ENCODE peak calls at places on chromosome 3, in four cellular contexts. O is esophagus muscularis mucosa, U is heart left ventricle, H is uterus. I is an unnamed sample.

GRCh38 chr3:183148056-183148455 is 14.5 kb downstream of the LAMP3 start:
- DNase-seq in O (no peak), U (no peak), H (no peak), I (no peak)

GRCh38 chr3:126867526-126868200 is 115.3 kb upstream of the PLXNA1 start:
- DNase-seq in O (no peak), U (no peak), H (no peak), I (no peak)

GRCh38 chr3:117248149-117248548 is 538.6 kb downstream of the TUSC7 start:
- DNase-seq in O (no peak), U (no peak), H (no peak), I (no peak)

GRCh38 chr3:146164951-146165350 is 4.0 kb upstream of the PLOD2 start:
- DNase-seq in O (no peak), U (no peak), H (no peak), I (no peak)

GRCh38 chr3:54951405-54951804 is 23.5 kb upstream of the LRTM1 start:
- DNase-seq in O (no peak), U (peak; percentile 76), H (peak; percentile 75), I (peak; percentile 94)

GRCh38 chr3:71031914-71032521 is 551.5 kb downstream of the FOXP1 start:
- DNase-seq in O (peak; percentile 89), U (no peak), H (no peak), I (peak; percentile 48)

GRCh38 chr3:163779396-163780344 is 1298.6 kb downstream of the SI start:
- DNase-seq in O (no peak), U (no peak), H (no peak), I (no peak)

GRCh38 chr3:95615592-95616310 is 1198.6 kb upstream of the EPHA6 start:
- DNase-seq in O (no peak), U (no peak), H (no peak), I (no peak)

GRCh38 chr3:172323894-172324590 is 124.2 kb downstream of the GHSR start:
- DNase-seq in O (no peak), U (no peak), H (no peak), I (no peak)

GRCh38 chr3:161208931-161209330 is 12.2 kb upstream of the NMD3 start:
- DNase-seq in O (no peak), U (no peak), H (no peak), I (peak; percentile 60)

GRCh38 chr3:126930936-126931600 is 51.8 kb upstream of the PLXNA1 start:
- DNase-seq in O (no peak), U (no peak), H (no peak), I (no peak)

GRCh38 chr3:142597898-142598297 is 1.7 kb downstream of the PLS1 start:
- DNase-seq in O (peak; percentile 53), U (no peak), H (no peak), I (no peak)

GRCh38 chr3:132038198-132038825 is 3.5 kb upstream of the CPNE4 start:
- DNase-seq in O (no peak), U (no peak), H (no peak), I (no peak)

GRCh38 chr3:123371859-123372767 is 76.8 kb downstream of the ADCY5 start:
- DNase-seq in O (no peak), U (no peak), H (no peak), I (no peak)

GRCh38 chr3:184295771-184296170 is 3.3 kb upstream of the PSMD2 start:
- DNase-seq in O (no peak), U (no peak), H (no peak), I (no peak)

GRCh38 chr3:117399311-117400068 is 689.9 kb downstream of the TUSC7 start:
- DNase-seq in O (no peak), U (no peak), H (no peak), I (no peak)

GRCh38 chr3:37701729-37702128 is 160.0 kb upstream of the CTDSPL start:
- DNase-seq in O (no peak), U (no peak), H (no peak), I (no peak)

GRCh38 chr3:45343947-45344346 is 44.4 kb upstream of the LARS2 start:
- DNase-seq in O (no peak), U (no peak), H (no peak), I (no peak)

GRCh38 chr3:120304569-120305090 is 19.6 kb upstream of the GPR156 start:
- DNase-seq in O (no peak), U (no peak), H (no peak), I (no peak)

GRCh38 chr3:179071569-179072397 is at the start of gene ZMAT3:
- DNase-seq in O (peak; percentile 94), U (peak; percentile 93), H (peak; percentile 85), I (peak; percentile 96)

GRCh38 chr3:30604091-30604490 is 2.3 kb upstream of the TGFBR2 start:
- DNase-seq in O (no peak), U (no peak), H (no peak), I (no peak)

GRCh38 chr3:185702564-185703225 is 116.6 kb downstream of the SENP2 start:
- DNase-seq in O (peak; percentile 88), U (no peak), H (no peak), I (no peak)

GRCh38 chr3:185705498-185705897 is 119.3 kb downstream of the IGF2BP2 start:
- DNase-seq in O (no peak), U (no peak), H (no peak), I (no peak)

GRCh38 chr3:185696039-185696438 is 109.9 kb downstream of the SENP2 start:
- DNase-seq in O (peak; percentile 34), U (no peak), H (no peak), I (no peak)

GRCh38 chr3:185699927-185700326 is 113.8 kb downstream of the SENP2 start:
- DNase-seq in O (peak; percentile 24), U (no peak), H (no peak), I (no peak)

DNA sequence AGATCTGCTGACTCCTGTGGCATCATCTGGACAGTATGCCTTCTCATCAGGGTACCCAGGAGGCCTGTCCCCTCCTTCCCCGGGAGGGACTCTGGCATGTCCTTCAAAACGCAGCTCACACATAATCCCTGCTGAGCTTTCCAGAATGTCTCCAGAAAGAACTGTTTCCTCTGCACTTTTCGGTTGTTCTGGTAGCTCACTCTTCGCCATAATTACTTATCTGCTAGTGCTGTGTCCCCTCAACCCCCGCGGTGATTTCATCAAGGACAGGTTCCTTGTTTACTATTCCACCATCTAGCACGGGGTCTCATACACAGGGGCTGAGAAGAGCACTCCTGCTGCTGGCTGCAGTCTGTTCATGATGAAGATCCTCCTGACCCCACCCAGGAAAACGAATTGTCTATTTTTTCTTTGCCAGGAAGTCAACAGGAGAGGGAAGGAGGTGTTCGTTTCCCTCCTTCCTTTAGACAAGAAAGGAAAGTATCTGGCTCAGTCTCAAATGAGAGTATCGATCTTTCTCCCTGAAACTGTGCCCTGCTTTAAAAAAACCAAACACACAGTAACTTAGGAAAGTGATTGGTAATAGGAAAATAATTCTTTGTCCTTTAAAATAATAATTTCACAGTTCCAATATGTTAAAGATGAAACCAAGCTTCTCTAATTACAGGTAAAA is 115.9 kb downstream of the SENP2 start:
- DNase-seq in O (peak; percentile 39), U (no peak), H (no peak), I (no peak)
- H3K4me3 ChIP-seq in O (no peak overlapping the region), U (no peak overlapping the region), H (no peak overlapping the region), I (no peak overlapping the region)

DNA sequence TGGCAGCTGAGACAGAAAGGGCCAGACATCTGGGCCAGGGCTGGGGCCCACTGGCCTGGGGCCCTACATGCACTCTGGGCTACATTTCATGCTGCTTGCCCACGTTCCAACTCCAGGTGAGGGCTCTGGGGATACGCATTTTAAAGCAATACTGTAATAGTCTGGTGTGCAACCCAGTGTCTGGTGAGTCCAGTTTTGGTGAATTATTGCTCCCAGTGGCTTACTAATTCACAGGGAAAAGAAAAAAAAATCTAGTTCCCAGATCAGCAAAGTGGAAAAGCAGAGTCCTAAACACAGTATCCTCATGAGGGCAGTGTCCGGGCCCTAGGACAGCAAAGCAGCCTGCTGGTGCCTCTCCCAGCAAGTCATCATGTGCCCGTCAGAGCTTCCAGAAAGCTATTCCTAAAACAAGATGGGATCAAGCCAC is 82.4 kb downstream of the CCNL1 start:
- DNase-seq in O (peak; percentile 80), U (no peak), H (no peak), I (peak; percentile 78)
- H3K27ac ChIP-seq in O (peak overlapping the region; percentile 19), U (no peak overlapping the region), H (no peak overlapping the region), I (peak overlapping the region; percentile 47)

GRCh38 chr3:50203113-50203852 is 1.8 kb upstream of the SLC38A3 start:
- DNase-seq in O (no peak), U (no peak), H (no peak), I (peak; percentile 6)
- H3K27me3 ChIP-seq in O (peaks cover 91% of the 10 kb centered on the region), U (no peaks in the 10 kb centered on the region), H (peaks cover 17% of the 10 kb centered on the region), I (no peaks in the 10 kb centered on the region)

DNA sequence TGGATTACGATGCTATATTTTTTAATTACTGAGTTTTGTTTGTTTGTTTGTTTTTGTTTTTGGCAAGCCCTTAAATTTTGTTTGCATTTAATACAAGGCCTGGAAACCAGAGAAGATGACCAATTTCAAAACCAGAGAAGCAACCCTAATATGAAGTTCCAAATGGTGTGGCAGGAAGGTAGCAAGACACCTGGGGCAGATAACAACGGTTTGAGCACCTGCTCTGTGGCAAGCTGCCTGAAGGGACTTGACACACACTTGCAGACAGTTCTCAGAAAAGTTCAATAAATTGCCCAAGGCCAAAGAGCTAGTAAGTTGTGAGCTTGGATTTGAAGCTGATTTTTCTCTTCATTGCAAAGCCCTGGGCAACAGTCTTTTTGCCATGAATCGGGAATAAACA is 151.2 kb upstream of the UBE2E1 start:
- DNase-seq in O (no peak), U (no peak), H (no peak), I (no peak)
- H3K4me3 ChIP-seq in O (no peak overlapping the region), U (no peak overlapping the region), H (no peak overlapping the region), I (no peak overlapping the region)

I was measured in right cardiac atrium.